ENCODE peak calls at places on chromosomes 7 and 10, in six cellular contexts. W, V, H, U, F and R are unnamed samples.

GRCh38 chr10:22710139-22710745 is 4.1 kb downstream of the PIP4K2A start:
- DNase-seq in W (no peak), V (no peak), H (no peak), U (no peak), F (no peak), R (no peak)

GRCh38 chr7:94022550-94022949 is 18.4 kb upstream of the BET1 start:
- DNase-seq in W (no peak), V (no peak), H (no peak), U (peak), F (no peak), R (no peak)

GRCh38 chr10:29555746-29556481 is 78.9 kb downstream of the SVIL start:
- DNase-seq in W (peak), V (peak), H (no peak), U (peak), F (no peak), R (peak)

GRCh38 chr10:69359089-69360025 is 57.4 kb downstream of the TACR2 start:
- DNase-seq in W (peak), V (no peak), H (no peak), U (no peak), F (no peak), R (no peak)

GRCh38 chr10:1050555-1050954 is 1.6 kb upstream of the IDI1 start:
- DNase-seq in W (no peak), V (no peak), H (peak), U (no peak), F (peak), R (no peak)

GRCh38 chr10:27446091-27446918 is 57.8 kb upstream of the RAB18 start:
- DNase-seq in W (peak), V (peak), H (no peak), U (peak), F (no peak), R (no peak)

GRCh38 chr7:84492128-84492527 is 297.5 kb upstream of the SEMA3A start:
- DNase-seq in W (no peak), V (no peak), H (no peak), U (no peak), F (no peak), R (no peak)

GRCh38 chr10:55858730-55859129 is 502.3 kb downstream of the ZWINT start:
- DNase-seq in W (no peak), V (no peak), H (no peak), U (no peak), F (no peak), R (no peak)

GRCh38 chr10:51972733-51973346 is 273.4 kb upstream of the CSTF2T start:
- DNase-seq in W (no peak), V (no peak), H (no peak), U (peak), F (no peak), R (no peak)

GRCh38 chr10:94358480-94358879 is 4.3 kb downstream of the NOC3L start:
- DNase-seq in W (peak), V (peak), H (no peak), U (peak), F (no peak), R (peak)

GRCh38 chr10:24891823-24892222 is 60.6 kb downstream of the PRTFDC1 start:
- DNase-seq in W (peak), V (peak), H (no peak), U (peak), F (no peak), R (peak)

GRCh38 chr7:144725070-144725469 is 110.8 kb downstream of the TPK1 start:
- DNase-seq in W (no peak), V (no peak), H (no peak), U (no peak), F (no peak), R (no peak)

GRCh38 chr10:50358411-50358810 is 107.1 kb upstream of the ASAH2 start:
- DNase-seq in W (no peak), V (no peak), H (no peak), U (no peak), F (no peak), R (no peak)

GRCh38 chr10:28705472-28705871 is 28.2 kb downstream of the BAMBI start:
- DNase-seq in W (no peak), V (no peak), H (no peak), U (no peak), F (no peak), R (no peak)

GRCh38 chr10:20771053-20771452 is 126.1 kb downstream of the NEBL start:
- DNase-seq in W (peak), V (no peak), H (no peak), U (no peak), F (no peak), R (no peak)

GRCh38 chr10:29033311-29033940 is 255.4 kb upstream of the LYZL1 start:
- DNase-seq in W (no peak), V (no peak), H (no peak), U (no peak), F (no peak), R (no peak)

GRCh38 chr7:28293529-28293835 is 112.9 kb upstream of the JAZF1 start:
- DNase-seq in W (no peak), V (no peak), H (no peak), U (no peak), F (no peak), R (no peak)

GRCh38 chr10:86341361-86341811 is 25.2 kb downstream of the GRID1 start:
- DNase-seq in W (peak), V (no peak), H (no peak), U (no peak), F (peak), R (no peak)

GRCh38 chr7:39341083-39341482 is 225.1 kb upstream of the YAE1 start:
- DNase-seq in W (no peak), V (no peak), H (no peak), U (no peak), F (no peak), R (no peak)

GRCh38 chr7:33556471-33556870 is 348.9 kb upstream of the BMPER start:
- DNase-seq in W (no peak), V (no peak), H (no peak), U (no peak), F (no peak), R (no peak)

DNA sequence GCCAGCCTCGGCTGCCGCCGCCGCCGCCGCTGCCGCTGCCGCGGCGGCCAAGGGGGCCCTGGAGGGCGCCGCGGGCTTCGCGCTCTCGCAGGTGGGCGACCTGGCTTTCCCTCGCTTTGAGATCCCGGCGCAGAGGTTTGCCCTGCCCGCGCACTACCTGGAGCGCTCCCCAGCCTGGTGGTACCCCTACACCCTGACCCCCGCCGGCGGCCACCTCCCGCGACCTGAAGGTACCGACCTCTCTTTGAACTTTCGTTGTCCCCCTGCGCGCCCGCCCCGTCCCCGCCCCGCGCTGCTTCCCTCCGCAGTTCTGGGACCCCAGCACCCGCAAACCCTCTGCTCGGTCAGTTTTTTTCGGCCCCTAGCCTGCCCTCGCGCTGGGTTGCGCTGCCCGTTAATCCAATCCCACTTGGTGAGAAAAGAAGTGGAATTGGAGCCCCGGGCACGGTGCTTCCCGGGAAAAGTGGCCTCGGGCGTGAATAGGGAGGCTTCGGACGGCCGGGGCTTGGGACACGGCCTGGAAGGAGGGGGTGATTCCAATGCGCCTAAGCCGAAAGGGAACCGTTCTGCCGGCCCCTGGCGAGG is 543 bp downstream of the HMX3 start:
- DNase-seq in W (no peak), V (no peak), H (no peak), U (no peak), F (no peak), R (no peak)
- H3K4me3 ChIP-seq in W (peak), V (no peak), H (no peak), U (no peak), F (no peak), R (no peak)

GRCh38 chr7:52920977-52921376 is 114.5 kb upstream of the POM121L12 start:
- DNase-seq in W (no peak), V (no peak), H (no peak), U (no peak), F (no peak), R (no peak)

GRCh38 chr7:52917982-52918578 is 117.4 kb upstream of the POM121L12 start:
- DNase-seq in W (no peak), V (no peak), H (no peak), U (no peak), F (no peak), R (no peak)
- TF ChIP-seq CTCF in W (no peak), V (no peak), H (no peak), U (no peak), F (peak), R (peak)

GRCh38 chr7:157433628-157434027 is 96.8 kb downstream of the DNAJB6 start:
- DNase-seq in W (no peak), V (no peak), H (no peak), U (no peak), F (no peak), R (no peak)

GRCh38 chr7:157431951-157432540 is 95.2 kb downstream of the DNAJB6 start:
- DNase-seq in W (no peak), V (no peak), H (no peak), U (no peak), F (peak), R (no peak)

GRCh38 chr7:157432541-157432956 is 95.7 kb downstream of the DNAJB6 start:
- DNase-seq in W (peak), V (peak), H (no peak), U (peak), F (peak), R (no peak)

GRCh38 chr7:157434231-157434630 is 97.4 kb downstream of the DNAJB6 start:
- DNase-seq in W (no peak), V (no peak), H (no peak), U (no peak), F (no peak), R (no peak)

GRCh38 chr7:157432957-157433576 is 96.3 kb downstream of the DNAJB6 start:
- DNase-seq in W (peak), V (peak), H (no peak), U (peak), F (peak), R (no peak)
- H3K4me3 ChIP-seq in W (no peak), V (no peak), H (no peak), U (peak), F (no peak), R (no peak)

GRCh38 chr10:78004215-78005026 is 24.9 kb downstream of the POLR3A start:
- DNase-seq in W (no peak), V (no peak), H (no peak), U (no peak), F (no peak), R (no peak)
- TF ChIP-seq CTCF in W (no peak), V (no peak), H (no peak), U (no peak), F (peak), R (no peak)

GRCh38 chr10:125149278-125150047 is 10.9 kb downstream of the CTBP2 start:
- DNase-seq in W (peak), V (peak), H (no peak), U (peak), F (no peak), R (no peak)

GRCh38 chr10:125153693-125154490 is 6.5 kb downstream of the CTBP2 start:
- DNase-seq in W (peak), V (no peak), H (no peak), U (peak), F (no peak), R (no peak)

GRCh38 chr10:125152646-125153368 is 7.6 kb downstream of the CTBP2 start:
- DNase-seq in W (peak), V (no peak), H (peak), U (no peak), F (no peak), R (no peak)

GRCh38 chr10:125151824-125152634 is 8.3 kb downstream of the CTBP2 start:
- DNase-seq in W (no peak), V (no peak), H (peak), U (no peak), F (no peak), R (no peak)

DNA sequence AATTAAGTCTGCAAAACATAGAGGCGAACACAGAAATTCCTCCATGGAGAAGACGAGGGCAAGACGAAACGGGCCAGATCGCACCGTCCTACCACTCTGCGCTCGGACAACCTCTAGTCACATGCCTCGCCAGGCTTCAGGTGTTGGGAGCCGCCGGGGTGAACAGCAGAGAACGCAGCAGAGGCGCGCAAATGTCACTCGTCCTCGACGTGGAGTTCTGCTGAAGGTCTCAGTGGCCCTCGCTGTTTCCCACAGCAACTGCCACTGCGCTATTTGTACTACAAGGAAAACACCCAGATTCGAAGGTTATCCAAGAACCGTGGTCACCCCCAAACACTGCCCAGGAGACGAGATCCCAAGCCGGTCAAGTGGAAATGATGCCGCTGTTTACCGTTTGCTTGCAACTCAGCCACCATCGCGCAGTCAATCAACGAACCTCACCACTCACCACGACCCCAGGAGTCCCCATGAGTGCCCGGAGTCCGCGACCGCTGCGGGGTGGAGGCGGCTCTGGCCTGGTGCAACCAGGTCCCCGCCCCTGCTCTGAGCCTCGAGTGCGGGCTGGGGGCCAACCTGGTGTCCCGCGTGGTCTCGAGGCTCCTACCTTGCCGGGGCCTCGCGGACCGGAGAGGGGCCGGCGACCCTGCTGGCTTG is 9.1 kb downstream of the CTBP2 start:
- DNase-seq in W (no peak), V (no peak), H (no peak), U (no peak), F (no peak), R (no peak)
- H3K4me3 ChIP-seq in W (no peak), V (no peak), H (no peak), U (no peak), F (no peak), R (no peak)

GRCh38 chr7:30911561-30911969 is at the start of gene AQP1:
- DNase-seq in W (peak), V (no peak), H (peak), U (no peak), F (no peak), R (peak)
- TF ChIP-seq CTCF in W (no peak), V (no peak), H (no peak), U (no peak), F (no peak), R (no peak)